ENCODE peak calls at places on chromosomes 5 and 9, in five cellular contexts. G, M, I, N and W are unnamed samples.

GRCh38 chr5:139799359-139799758 is 3.8 kb downstream of the PSD2 start:
- DNase-seq in I (no peak), G (no peak), M (no peak), N (no peak), W (no peak)

GRCh38 chr5:132758406-132758805 is 11.2 kb downstream of the CCNI2 start:
- DNase-seq in N (no peak), G (no peak), I (no peak), M (peak; percentile 22), W (no peak)

GRCh38 chr5:10639846-10640368 is 76.0 kb downstream of the ANKRD33B start:
- DNase-seq in I (no peak), G (no peak), M (no peak), N (no peak), W (no peak)

GRCh38 chr9:93315118-93315517 is 131.2 kb downstream of the WNK2 start:
- DNase-seq in M (no peak), G (no peak), N (no peak), I (no peak), W (no peak)

GRCh38 chr5:135979510-135979909 is 24.7 kb upstream of the LECT2 start:
- DNase-seq in N (no peak), M (no peak), I (no peak), G (peak; percentile 60), W (no peak)

GRCh38 chr5:72268753-72269410 is 51.2 kb downstream of the MRPS27 start:
- DNase-seq in M (no peak), N (no peak), I (peak; percentile 10), G (peak; percentile 21), W (no peak)

GRCh38 chr5:171681667-171682066 is 104.0 kb upstream of the SMIM23 start:
- DNase-seq in I (no peak), N (no peak), G (no peak), M (no peak), W (no peak)

GRCh38 chr5:65809817-65810531 is 88.0 kb downstream of the NLN start:
- DNase-seq in I (no peak), G (peak; percentile 64), N (peak; percentile 56), M (no peak), W (no peak)

GRCh38 chr5:140153255-140153654 is 21.7 kb upstream of the CYSTM1 start:
- DNase-seq in I (no peak), N (peak; percentile 32), M (no peak), G (no peak), W (no peak)